ENCODE peak calls at places on chromosomes 7 and 10, in nine cellular contexts. B, N, O, Q, P, A, U, V and M are unnamed samples.

GRCh38 chr7:43537765-43538403 is 45.0 kb upstream of the STK17A start:
- DNase-seq in B (no peak), N (no peak), O (no peak), Q (no peak), P (no peak), A (no peak), U (no peak), V (no peak), M (no peak)

GRCh38 chr10:102393411-102394078 is 2.0 kb upstream of the NFKB2 start:
- DNase-seq in B (no peak), N (no peak), O (no peak), Q (no peak), P (no peak), A (no peak), U (no peak), V (no peak), M (no peak)

GRCh38 chr7:74093671-74094223 is 10.1 kb downstream of the LIMK1 start:
- DNase-seq in B (no peak), N (no peak), O (no peak), Q (no peak), P (no peak), A (no peak), U (no peak), V (no peak), M (no peak)

GRCh38 chr10:27366769-27367168 is 126.2 kb upstream of the ACBD5 start:
- DNase-seq in B (no peak), N (no peak), O (no peak), Q (no peak), P (no peak), A (no peak), U (no peak), V (no peak), M (no peak)

GRCh38 chr7:99789441-99790070 is 5.6 kb upstream of the CYP3A4 start:
- DNase-seq in B (no peak), N (no peak), O (no peak), Q (no peak), P (no peak), A (no peak), U (no peak), V (no peak), M (no peak)

GRCh38 chr10:97584060-97584797 is at the start of gene HOGA1:
- DNase-seq in B (no peak), N (no peak), O (peak), Q (no peak), P (peak), A (peak), U (no peak), V (no peak), M (no peak)

GRCh38 chr7:132392713-132393112 is 183.6 kb downstream of the PLXNA4 start:
- DNase-seq in B (no peak), N (no peak), O (no peak), Q (no peak), P (no peak), A (no peak), U (no peak), V (no peak), M (no peak)

GRCh38 chr7:24135003-24135817 is 148.8 kb upstream of the NPY start:
- DNase-seq in B (no peak), N (no peak), O (no peak), Q (no peak), P (no peak), A (no peak), U (no peak), V (no peak), M (no peak)

GRCh38 chr10:52571516-52572182 is 200.9 kb downstream of the MBL2 start:
- DNase-seq in B (no peak), N (no peak), O (no peak), Q (no peak), P (no peak), A (no peak), U (no peak), V (no peak), M (no peak)

GRCh38 chr10:72261323-72262018 is 12.3 kb upstream of the DDIT4 start:
- DNase-seq in B (no peak), N (no peak), O (no peak), Q (no peak), P (no peak), A (peak), U (no peak), V (peak), M (no peak)

GRCh38 chr10:105974803-105975456 is 1189.6 kb downstream of the SORCS1 start:
- DNase-seq in B (no peak), N (no peak), O (no peak), Q (no peak), P (no peak), A (peak), U (no peak), V (no peak), M (no peak)

GRCh38 chr7:16080131-16080530 is 341.2 kb downstream of the CRPPA start:
- DNase-seq in B (no peak), N (no peak), O (no peak), Q (no peak), P (no peak), A (no peak), U (no peak), V (no peak), M (no peak)

GRCh38 chr10:71838264-71839211 is 12.5 kb downstream of the PSAP start:
- DNase-seq in B (no peak), N (no peak), O (no peak), Q (no peak), P (no peak), A (peak), U (no peak), V (no peak), M (no peak)